ENCODE peak calls at places on chromosome 21, in ten cellular contexts. T is stimulated activated CD4-positive, alpha-beta T cell treated with anti-CD3 and anti-CD28 coated beads, Interleukin-4, amount 100 ng/mL, for 24 hours; Z is skeletal muscle cell; Y is T-helper 2 cell; D is stimulated activated naive CD4-positive, alpha-beta T cell; N is activated naive CD4-positive, alpha-beta T cell; B is LoVo; M is brain microvascular endothelial cell; I is ovary; S is coronary artery. L is an unnamed sample.

GRCh38 chr21:28781602-28782274 is 210.9 kb downstream of the LTN1 start:
- DNase-seq in N (no peak), B (no peak), D (no peak), T (no peak), Z (no peak), I (no peak), S (no peak), Y (no peak), M (peak), L (no peak)

GRCh38 chr21:28633803-28634572 is 358.7 kb downstream of the LTN1 start:
- DNase-seq in T (no peak), Y (no peak), M (peak), D (no peak), B (no peak), S (peak), N (no peak), Z (peak), I (peak), L (no peak)

GRCh38 chr21:28979092-28979491 is 13.6 kb downstream of the LTN1 start:
- DNase-seq in B (no peak), T (no peak), M (no peak), N (no peak), D (no peak), Z (no peak), S (no peak), Y (no peak), I (no peak), L (no peak)

GRCh38 chr21:45366931-45367401 is 38.0 kb upstream of the COL18A1 start:
- DNase-seq in D (no peak), Z (peak), N (no peak), I (peak), M (peak), B (peak), S (peak), T (no peak), Y (no peak), L (no peak)

GRCh38 chr21:38817371-38818335 is 11.9 kb downstream of the ETS2 start:
- DNase-seq in T (no peak), S (peak), I (no peak), D (no peak), Z (no peak), N (no peak), M (peak), Y (no peak), B (no peak), L (no peak)

GRCh38 chr21:31898898-31899630 is 26.2 kb downstream of the HUNK start:
- DNase-seq in Y (no peak), B (no peak), D (no peak), I (no peak), M (no peak), N (no peak), S (no peak), Z (no peak), T (no peak), L (no peak)

GRCh38 chr21:35138665-35139381 is 89.7 kb upstream of the RUNX1 start:
- DNase-seq in D (peak), B (peak), I (no peak), Z (peak), M (peak), S (no peak), T (peak), N (peak), Y (peak), L (peak)

GRCh38 chr21:37454869-37455503 is 88.4 kb downstream of the DYRK1A start:
- DNase-seq in Z (no peak), M (no peak), S (no peak), B (no peak), D (no peak), Y (no peak), T (no peak), I (no peak), N (no peak), L (no peak)

GRCh38 chr21:25421327-25422028 is 185.8 kb downstream of the MRPL39 start:
- DNase-seq in M (peak), Y (peak), S (no peak), T (peak), N (peak), B (peak), D (peak), I (no peak), Z (peak), L (peak)

GRCh38 chr21:42063206-42063577 is 7.9 kb upstream of the UMODL1 start:
- DNase-seq in I (no peak), B (no peak), T (no peak), N (no peak), D (no peak), Y (no peak), S (no peak), M (no peak), Z (no peak), L (no peak)

GRCh38 chr21:41678016-41678935 is 88.6 kb downstream of the RIPK4 start:
- DNase-seq in B (peak), Z (no peak), N (no peak), M (no peak), I (no peak), S (no peak), D (no peak), T (no peak), Y (no peak), L (no peak)

GRCh38 chr21:42818328-42818749 is 61.0 kb downstream of the WDR4 start:
- DNase-seq in T (peak), M (peak), I (peak), B (peak), N (peak), D (peak), Z (no peak), Y (peak), S (peak), L (peak)

GRCh38 chr21:45523411-45524101 is 18.7 kb downstream of the SLC19A1 start:
- DNase-seq in Z (no peak), S (no peak), D (no peak), T (no peak), I (peak), N (no peak), Y (no peak), B (no peak), M (no peak), L (no peak)

GRCh38 chr21:46633561-46633960 is 1.9 kb upstream of the PRMT2 start:
- DNase-seq in B (no peak), T (no peak), S (no peak), I (no peak), M (no peak), Z (no peak), Y (peak), D (peak), N (no peak), L (peak)

GRCh38 chr21:45011911-45012660 is 62.3 kb upstream of the ADARB1 start:
- DNase-seq in I (peak), D (no peak), T (no peak), M (peak), N (no peak), S (no peak), Z (peak), B (peak), Y (no peak), L (no peak)

GRCh38 chr21:42463861-42464515 is 32.0 kb downstream of the RSPH1 start:
- DNase-seq in T (peak), I (no peak), Y (peak), B (peak), Z (no peak), S (no peak), N (no peak), D (peak), M (peak), L (peak)

GRCh38 chr21:14917762-14918161 is 147.0 kb downstream of the NRIP1 start:
- DNase-seq in D (no peak), Y (no peak), T (no peak), S (no peak), I (no peak), M (no peak), N (no peak), B (no peak), Z (no peak), L (no peak)

L was measured in naive thymus-derived CD4-positive, alpha-beta T cell.